ENCODE peak calls at places on chromosomes 1 and 21, in four cellular contexts. A is aorta, V is tibial nerve, F is adrenal gland. Q is an unnamed sample. For H3K27me3 and H3K4me1, the result is how much of the 10 kb centered on the place peaks cover.

GRCh38 chr1:232921416-232921815 is 29.0 kb upstream of the NTPCR start:
- DNase-seq in A (no peak), V (no peak), F (no peak), Q (no peak)

GRCh38 chr21:45541221-45542039 is 810 bp downstream of the SLC19A1 start:
- DNase-seq in F (peak), A (peak), V (peak), Q (peak)

GRCh38 chr1:48744032-48744431 is 32.7 kb downstream of the BEND5 start:
- DNase-seq in V (no peak), F (no peak), A (no peak), Q (no peak)

GRCh38 chr1:111227875-111228747 is 598 bp downstream of the CHI3L2 start:
- DNase-seq in F (peak), V (peak), A (no peak), Q (no peak)

GRCh38 chr1:29653034-29653810 is 416.9 kb downstream of the PTPRU start:
- DNase-seq in V (no peak), A (no peak), F (no peak), Q (no peak)

GRCh38 chr21:41189147-41189538 is 21.2 kb downstream of the BACE2 start:
- DNase-seq in V (no peak), A (no peak), F (no peak), Q (no peak)

GRCh38 chr1:207917086-207917485 is 6.2 kb upstream of the CD34 start:
- DNase-seq in V (no peak), F (no peak), A (no peak), Q (no peak)

GRCh38 chr1:17351047-17351446 is 20.9 kb upstream of the PADI6 start:
- DNase-seq in V (no peak), F (no peak), A (no peak), Q (no peak)

GRCh38 chr1:33365560-33365997 is 44.7 kb upstream of the A3GALT2 start:
- DNase-seq in A (no peak), V (peak), F (peak), Q (peak)

GRCh38 chr1:36008546-36009197 is 75.2 kb upstream of the TEKT2 start:
- DNase-seq in A (no peak), F (peak), V (no peak), Q (no peak)

GRCh38 chr1:172203135-172203823 is 217.2 kb upstream of the C1orf105 start:
- DNase-seq in A (no peak), V (no peak), F (no peak), Q (no peak)

GRCh38 chr1:77900687-77901293 is 12.4 kb downstream of the NEXN start:
- DNase-seq in A (no peak), V (peak), F (peak), Q (peak)

GRCh38 chr1:234768171-234768568 is 158.2 kb upstream of the IRF2BP2 start:
- DNase-seq in F (no peak), V (no peak), A (no peak), Q (no peak)

GRCh38 chr1:2962541-2962940 is 58.7 kb upstream of the ACTRT2 start:
- DNase-seq in V (no peak), A (peak), F (no peak), Q (no peak)

GRCh38 chr1:183385746-183386145 is 32.4 kb downstream of the NMNAT2 start:
- DNase-seq in F (no peak), V (no peak), A (no peak), Q (no peak)

GRCh38 chr1:111214086-111214801 is 13.3 kb upstream of the CHI3L2 start:
- DNase-seq in F (no peak), A (no peak), V (no peak), Q (no peak)

DNA sequence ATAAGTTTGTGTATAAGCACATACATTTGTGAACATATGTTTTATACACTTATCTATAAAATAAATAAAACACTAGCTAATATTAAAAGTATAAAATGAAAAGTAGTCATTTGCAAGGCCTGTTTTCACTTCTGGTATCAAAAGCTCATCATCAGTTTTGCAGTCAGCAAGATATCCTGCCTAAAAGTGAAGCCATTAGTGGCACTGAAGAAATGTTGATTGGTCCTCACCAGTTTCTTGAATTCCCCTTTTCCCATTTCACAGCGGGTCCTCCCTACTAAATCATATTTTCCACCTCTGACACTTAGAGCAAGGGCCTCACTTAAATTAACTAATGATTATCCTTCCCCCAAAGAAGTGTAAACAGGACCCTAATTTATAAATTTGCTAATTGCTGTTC is 6.7 kb downstream of the TBX15 start:
- DNase-seq in A (no peak), V (no peak), F (no peak), Q (no peak)
- H3K27me3 ChIP-seq in A (under half), V (under half), F (half or more), Q (under half)

GRCh38 chr1:201026234-201026633 is 2.7 kb upstream of the KIF21B start:
- DNase-seq in V (no peak), F (no peak), A (no peak), Q (no peak)
- H3K4me1 ChIP-seq in V (half or more), F (under half), A (under half), Q (under half)

GRCh38 chr1:180230416-180230790 is 339 bp downstream of the LHX4 start:
- DNase-seq in V (no peak), A (no peak), F (no peak), Q (no peak)
- H3K27me3 ChIP-seq in V (under half), A (under half), F (half or more), Q (under half)

GRCh38 chr1:58722414-58722813 is 22.6 kb upstream of the MYSM1 start:
- DNase-seq in A (no peak), F (no peak), V (no peak), Q (no peak)

GRCh38 chr1:58722967-58723366 is 23.1 kb upstream of the MYSM1 start:
- DNase-seq in A (no peak), V (no peak), F (no peak), Q (no peak)

GRCh38 chr1:58727363-58727762 is 27.5 kb upstream of the MYSM1 start:
- DNase-seq in F (peak), V (no peak), A (no peak), Q (no peak)

GRCh38 chr1:58726581-58726980 is 26.7 kb upstream of the MYSM1 start:
- DNase-seq in A (no peak), F (no peak), V (no peak), Q (no peak)

GRCh38 chr1:58724483-58724882 is 24.6 kb upstream of the MYSM1 start:
- DNase-seq in F (no peak), A (no peak), V (no peak), Q (no peak)
- H3K4me1 ChIP-seq in F (under half), A (under half), V (under half), Q (under half)

DNA sequence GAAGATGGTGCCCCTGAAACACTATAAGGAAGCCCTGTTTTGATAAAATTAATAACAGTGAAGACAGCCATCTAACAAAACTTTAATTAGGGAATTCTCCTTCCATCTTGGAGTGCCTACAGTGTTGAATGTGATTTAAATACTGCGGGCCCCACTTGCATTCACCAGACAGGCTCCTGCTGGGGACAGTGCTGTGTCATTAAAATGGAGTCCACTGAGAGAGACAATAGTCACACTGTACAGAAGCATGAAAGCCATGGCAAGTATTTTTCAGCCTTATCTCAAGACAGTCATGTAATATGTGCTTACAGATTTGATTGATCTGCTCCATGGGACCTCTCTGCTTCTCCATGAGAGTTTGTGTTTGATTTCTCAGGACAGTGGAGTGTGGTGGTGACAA is 29.7 kb upstream of the ZBTB18 start:
- DNase-seq in A (no peak), F (no peak), V (no peak), Q (no peak)
- H3K27me3 ChIP-seq in A (under half), F (under half), V (under half), Q (under half)